ENCODE peak calls at places on chromosomes 6 and 20, in nine cellular contexts. A is CD8-positive, alpha-beta T cell; K is hepatocyte; S is right lobe of liver; L is psoas muscle; B is transverse colon; O is left ventricle myocardium inferior; C is HCT116; V is spleen. W is an unnamed sample.
A peak's percentile ranks its signal among the peaks of the same experiment; 100 is the strongest.

GRCh38 chr6:12866422-12867029 is 150.0 kb downstream of the PHACTR1 start:
- DNase-seq in A (no peak), K (no peak), S (no peak), L (no peak), B (no peak), O (no peak), C (no peak), V (no peak), W (no peak)

GRCh38 chr6:149846321-149846720 is 17.8 kb downstream of the LRP11 start:
- DNase-seq in A (no peak), K (no peak), S (no peak), L (peak; percentile 58), B (no peak), O (no peak), C (no peak), V (no peak), W (no peak)

GRCh38 chr6:33705268-33705885 is 6.1 kb downstream of the UQCC2 start:
- DNase-seq in A (no peak), K (no peak), S (no peak), L (no peak), B (no peak), O (no peak), C (no peak), V (no peak), W (no peak)

GRCh38 chr20:11108102-11108842 is 434.5 kb upstream of the JAG1 start:
- DNase-seq in A (no peak), K (no peak), S (no peak), L (no peak), B (no peak), O (peak; percentile 26), C (no peak), V (no peak), W (peak; percentile 67)

GRCh38 chr6:19312291-19312978 is 524.7 kb upstream of the ID4 start:
- DNase-seq in A (no peak), K (no peak), S (no peak), L (no peak), B (no peak), O (no peak), C (no peak), V (no peak), W (no peak)

GRCh38 chr6:45477278-45477677 is 99.5 kb upstream of the SUPT3H start:
- DNase-seq in A (no peak), K (no peak), S (no peak), L (no peak), B (no peak), O (no peak), C (no peak), V (no peak), W (no peak)

GRCh38 chr6:93304514-93304913 is 114.8 kb downstream of the EPHA7 start:
- DNase-seq in A (no peak), K (no peak), S (no peak), L (no peak), B (no peak), O (no peak), C (no peak), V (no peak), W (no peak)

GRCh38 chr6:32046450-32047083 is 8.4 kb downstream of the CYP21A2 start:
- DNase-seq in A (no peak), K (peak; percentile 17), S (no peak), L (peak; percentile 64), B (no peak), O (peak; percentile 40), C (no peak), V (peak; percentile 70), W (no peak)

GRCh38 chr20:3312940-3313656 is 74.1 kb upstream of the SLC4A11 start:
- DNase-seq in A (no peak), K (peak; percentile 23), S (no peak), L (no peak), B (no peak), O (no peak), C (no peak), V (no peak), W (no peak)

GRCh38 chr6:109736273-109737031 is 45.4 kb downstream of the FIG4 start:
- DNase-seq in A (no peak), K (no peak), S (no peak), L (no peak), B (no peak), O (no peak), C (no peak), V (no peak), W (no peak)

GRCh38 chr6:139156571-139156970 is 21.7 kb downstream of the HECA start:
- DNase-seq in A (no peak), K (no peak), S (no peak), L (no peak), B (no peak), O (no peak), C (no peak), V (no peak), W (no peak)

GRCh38 chr6:101080597-101080996 is 199.5 kb upstream of the ASCC3 start:
- DNase-seq in A (no peak), K (no peak), S (no peak), L (no peak), B (no peak), O (no peak), C (no peak), V (no peak), W (no peak)

GRCh38 chr6:27668442-27669275 is 195.8 kb upstream of the ZNF184 start:
- DNase-seq in A (no peak), K (peak; percentile 79), S (no peak), L (no peak), B (peak; percentile 23), O (no peak), C (peak; percentile 80), V (no peak), W (no peak)

GRCh38 chr6:137661601-137662000 is 167.4 kb upstream of the OLIG3 start:
- DNase-seq in A (peak; percentile 51), K (no peak), S (no peak), L (no peak), B (no peak), O (no peak), C (no peak), V (no peak), W (no peak)

GRCh38 chr6:107116328-107116892 is 1.1 kb upstream of the BEND3 start:
- DNase-seq in A (peak; percentile 11), K (peak; percentile 58), S (peak; percentile 30), L (peak; percentile 25), B (peak; percentile 63), O (no peak), C (no peak), V (no peak), W (peak; percentile 61)

GRCh38 chr20:61482901-61483300 is 230.8 kb downstream of the CDH4 start:
- DNase-seq in A (no peak), K (no peak), S (no peak), L (no peak), B (no peak), O (no peak), C (no peak), V (no peak), W (no peak)

GRCh38 chr6:37826188-37826587 is 6.7 kb downstream of the ZFAND3 start:
- DNase-seq in A (no peak), K (no peak), S (no peak), L (no peak), B (no peak), O (no peak), C (no peak), V (no peak), W (no peak)

GRCh38 chr20:59955131-59955796 is 3.0 kb upstream of the CDH26 start:
- DNase-seq in A (no peak), K (peak; percentile 45), S (no peak), L (no peak), B (no peak), O (no peak), C (peak; percentile 12), V (no peak), W (no peak)

GRCh38 chr20:407097-407952 is 774 bp upstream of the RBCK1 start:
- DNase-seq in A (peak; percentile 68), K (peak; percentile 90), S (peak; percentile 89), L (peak; percentile 77), B (peak; percentile 80), O (peak; percentile 80), C (peak; percentile 51), V (peak; percentile 95), W (peak; percentile 20)
- H3K4me1 ChIP-seq in A (peaks cover 34% of the 10 kb centered on the region), K (peaks cover 19% of the 10 kb centered on the region), S (peaks cover 10% of the 10 kb centered on the region), L (peaks cover 27% of the 10 kb centered on the region), B (peaks cover 16% of the 10 kb centered on the region), O (peaks cover 34% of the 10 kb centered on the region), C (peaks cover 9% of the 10 kb centered on the region), V (peaks cover 20% of the 10 kb centered on the region), W (no peaks in the 10 kb centered on the region)

GRCh38 chr20:20488388-20488787 is 120.5 kb downstream of the INSM1 start:
- DNase-seq in A (no peak), K (no peak), S (no peak), L (no peak), B (no peak), O (no peak), C (no peak), V (no peak), W (no peak)

GRCh38 chr20:20489054-20489453 is 121.2 kb downstream of the INSM1 start:
- DNase-seq in A (no peak), K (no peak), S (no peak), L (no peak), B (no peak), O (no peak), C (no peak), V (no peak), W (no peak)

GRCh38 chr20:20491110-20491783 is 123.3 kb downstream of the INSM1 start:
- DNase-seq in A (no peak), K (no peak), S (no peak), L (no peak), B (no peak), O (no peak), C (no peak), V (no peak), W (no peak)

GRCh38 chr20:20490673-20491072 is 122.8 kb downstream of the INSM1 start:
- DNase-seq in A (no peak), K (no peak), S (no peak), L (no peak), B (no peak), O (no peak), C (no peak), V (no peak), W (no peak)

GRCh38 chr20:20489623-20490341 is 121.9 kb downstream of the INSM1 start:
- DNase-seq in A (no peak), K (no peak), S (no peak), L (no peak), B (no peak), O (no peak), C (no peak), V (no peak), W (no peak)
- TF ChIP-seq CTCF in A (no peak), K (no peak), S (no peak), L (no peak), B (no peak), O (no peak), C (no peak), V (no peak), W (no peak)

GRCh38 chr20:58510921-58511320 is 4.3 kb downstream of the APCDD1L start:
- DNase-seq in A (no peak), K (no peak), S (no peak), L (no peak), B (no peak), O (no peak), C (no peak), V (no peak), W (no peak)
- H3K27ac ChIP-seq in A (no peak overlapping the region), K (no peak overlapping the region), S (no peak overlapping the region), L (no peak overlapping the region), B (no peak overlapping the region), O (no peak overlapping the region), C (no peak overlapping the region), V (no peak overlapping the region), W (no peak overlapping the region)

DNA sequence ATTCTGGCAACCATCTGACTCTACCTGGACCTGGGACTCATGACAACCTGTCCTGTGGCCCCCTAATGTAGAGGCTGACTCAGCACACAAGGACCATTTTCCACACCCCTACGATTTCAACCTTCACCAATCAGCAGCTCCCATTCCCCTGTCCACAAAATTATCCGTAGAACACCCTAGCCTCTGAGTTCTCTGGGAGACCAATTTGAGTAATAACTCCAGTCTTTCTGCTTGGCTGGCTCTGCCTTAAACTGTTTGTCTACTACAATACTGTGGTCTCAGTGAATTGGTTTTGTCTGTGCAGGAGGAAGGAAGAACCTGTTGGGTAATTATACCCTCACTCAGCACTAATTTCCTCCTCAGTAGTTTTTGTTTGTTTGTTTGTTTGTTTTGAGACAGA is 99.3 kb upstream of the MRPS10 start:
- DNase-seq in A (no peak), K (no peak), S (no peak), L (no peak), B (no peak), O (no peak), C (no peak), V (no peak), W (no peak)
- H3K4me1 ChIP-seq in A (peaks cover 20% of the 10 kb centered on the region), K (peaks cover 22% of the 10 kb centered on the region), S (no peaks in the 10 kb centered on the region), L (no peaks in the 10 kb centered on the region), B (no peaks in the 10 kb centered on the region), O (peaks cover 23% of the 10 kb centered on the region), C (peaks cover 59% of the 10 kb centered on the region), V (no peaks in the 10 kb centered on the region), W (peaks cover 14% of the 10 kb centered on the region)

W was measured in ascending aorta.